ENCODE peak calls at places on chromosomes 5 and 9, in six cellular contexts. One of them, this sample, is unnamed. For H3K9me2, the result is how much of the 10 kb centered on the place peaks cover.

GRCh38 chr5:1205255-1206180 is 4.1 kb downstream of the SLC6A19 start:
- DNase-seq in OCI-LY7: no peak
- DNase-seq in HCT116: no peak
- DNase-seq in PC-3: no peak
- DNase-seq in GM23338: no peak
- DNase-seq in GM23248: no peak
- DNase-seq in this sample: no peak

GRCh38 chr5:151592855-151593408 is 1.8 kb upstream of the FAT2 start:
- DNase-seq in OCI-LY7: no peak
- DNase-seq in HCT116: no peak
- DNase-seq in PC-3: no peak
- DNase-seq in GM23338: no peak
- DNase-seq in GM23248: no peak
- DNase-seq in this sample: no peak

GRCh38 chr5:80069918-80070318 is 34.8 kb downstream of the THBS4 start:
- DNase-seq in OCI-LY7: no peak
- DNase-seq in HCT116: no peak
- DNase-seq in PC-3: no peak
- DNase-seq in GM23338: peak
- DNase-seq in GM23248: peak
- DNase-seq in this sample: no peak

GRCh38 chr5:31452314-31452713 is 79.6 kb downstream of the DROSHA start:
- DNase-seq in OCI-LY7: no peak
- DNase-seq in HCT116: no peak
- DNase-seq in PC-3: no peak
- DNase-seq in GM23338: no peak
- DNase-seq in GM23248: peak
- DNase-seq in this sample: no peak

GRCh38 chr9:126028746-126029145 is 281.6 kb downstream of the PBX3 start:
- DNase-seq in OCI-LY7: no peak
- DNase-seq in HCT116: no peak
- DNase-seq in PC-3: no peak
- DNase-seq in GM23338: no peak
- DNase-seq in GM23248: no peak
- DNase-seq in this sample: no peak

GRCh38 chr9:116342071-116342470 is 188.5 kb downstream of the PAPPA start:
- DNase-seq in OCI-LY7: no peak
- DNase-seq in HCT116: no peak
- DNase-seq in PC-3: no peak
- DNase-seq in GM23338: no peak
- DNase-seq in GM23248: no peak
- DNase-seq in this sample: no peak

GRCh38 chr5:68817696-68818695 is 275.8 kb upstream of the SLC30A5 start:
- DNase-seq in OCI-LY7: no peak
- DNase-seq in HCT116: no peak
- DNase-seq in PC-3: no peak
- DNase-seq in GM23338: peak
- DNase-seq in GM23248: peak
- DNase-seq in this sample: no peak

GRCh38 chr9:129889461-129889935 is 54.2 kb downstream of the USP20 start:
- DNase-seq in OCI-LY7: no peak
- DNase-seq in HCT116: no peak
- DNase-seq in PC-3: no peak
- DNase-seq in GM23338: peak
- DNase-seq in GM23248: no peak
- DNase-seq in this sample: no peak

GRCh38 chr5:173839117-173839713 is 48.9 kb upstream of the CPEB4 start:
- DNase-seq in OCI-LY7: no peak
- DNase-seq in HCT116: no peak
- DNase-seq in PC-3: no peak
- DNase-seq in GM23338: no peak
- DNase-seq in GM23248: no peak
- DNase-seq in this sample: peak

GRCh38 chr5:109485030-109485429 is 75.3 kb upstream of the PJA2 start:
- DNase-seq in OCI-LY7: no peak
- DNase-seq in HCT116: no peak
- DNase-seq in PC-3: no peak
- DNase-seq in GM23338: no peak
- DNase-seq in GM23248: peak
- DNase-seq in this sample: no peak

GRCh38 chr5:137072376-137073174 is 426.6 kb downstream of the SPOCK1 start:
- DNase-seq in OCI-LY7: peak
- DNase-seq in HCT116: no peak
- DNase-seq in PC-3: no peak
- DNase-seq in GM23338: no peak
- DNase-seq in GM23248: peak
- DNase-seq in this sample: no peak

GRCh38 chr9:136679431-136679941 is 7.8 kb downstream of the AGPAT2 start:
- DNase-seq in OCI-LY7: no peak
- DNase-seq in HCT116: no peak
- DNase-seq in PC-3: no peak
- DNase-seq in GM23338: no peak
- DNase-seq in GM23248: no peak
- DNase-seq in this sample: no peak

DNA sequence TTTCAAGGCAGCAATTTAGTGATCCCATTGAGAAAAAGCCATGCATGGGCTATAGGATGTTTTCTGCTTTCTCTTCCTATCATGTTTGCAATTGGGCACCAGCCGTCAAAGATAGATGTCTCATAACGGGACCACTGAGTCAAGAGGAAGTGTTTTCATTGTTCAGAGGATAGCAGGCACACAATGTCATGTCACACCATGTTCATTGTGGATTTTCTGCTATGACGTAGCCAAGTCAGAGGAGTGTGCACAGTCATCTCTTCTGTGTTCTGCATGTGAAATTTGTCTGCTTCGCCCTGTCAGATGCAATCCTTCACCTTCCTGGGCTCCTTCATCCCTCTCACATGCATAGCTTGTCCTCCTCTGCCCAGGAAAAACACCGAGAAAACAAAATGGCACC is 106.0 kb downstream of the CD180 start:
- DNase-seq in OCI-LY7: no peak
- DNase-seq in HCT116: no peak
- DNase-seq in PC-3: no peak
- DNase-seq in GM23338: no peak
- DNase-seq in GM23248: no peak
- DNase-seq in this sample: no peak
- H3K9me2 ChIP-seq in OCI-LY7: under half
- H3K9me2 ChIP-seq in HCT116: under half
- H3K9me2 ChIP-seq in PC-3: under half
- H3K9me2 ChIP-seq in GM23338: under half
- H3K9me2 ChIP-seq in GM23248: under half
- H3K9me2 ChIP-seq in this sample: under half

GRCh38 chr9:93321220-93321610 is 130.3 kb upstream of the FAM120A start:
- DNase-seq in OCI-LY7: no peak
- DNase-seq in HCT116: no peak
- DNase-seq in PC-3: no peak
- DNase-seq in GM23338: no peak
- DNase-seq in GM23248: no peak
- DNase-seq in this sample: no peak
- H3K9me2 ChIP-seq in OCI-LY7: under half
- H3K9me2 ChIP-seq in HCT116: under half
- H3K9me2 ChIP-seq in PC-3: under half
- H3K9me2 ChIP-seq in GM23338: under half
- H3K9me2 ChIP-seq in GM23248: under half
- H3K9me2 ChIP-seq in this sample: under half

GRCh38 chr5:133869675-133869978 is 98.8 kb downstream of the C5orf15 start:
- DNase-seq in OCI-LY7: no peak
- DNase-seq in HCT116: no peak
- DNase-seq in PC-3: peak
- DNase-seq in GM23338: no peak
- DNase-seq in GM23248: peak
- DNase-seq in this sample: no peak
- H3K9me2 ChIP-seq in OCI-LY7: under half
- H3K9me2 ChIP-seq in HCT116: under half
- H3K9me2 ChIP-seq in PC-3: under half
- H3K9me2 ChIP-seq in GM23338: under half
- H3K9me2 ChIP-seq in GM23248: under half
- H3K9me2 ChIP-seq in this sample: under half

GRCh38 chr9:135188681-135189151 is 101.2 kb downstream of the OLFM1 start:
- DNase-seq in OCI-LY7: no peak
- DNase-seq in HCT116: no peak
- DNase-seq in PC-3: no peak
- DNase-seq in GM23338: no peak
- DNase-seq in GM23248: no peak
- DNase-seq in this sample: no peak
- H3K9me2 ChIP-seq in OCI-LY7: under half
- H3K9me2 ChIP-seq in HCT116: under half
- H3K9me2 ChIP-seq in PC-3: under half
- H3K9me2 ChIP-seq in GM23338: under half
- H3K9me2 ChIP-seq in GM23248: under half
- H3K9me2 ChIP-seq in this sample: under half

GRCh38 chr9:6160579-6160978 is 55.0 kb upstream of the IL33 start:
- DNase-seq in OCI-LY7: no peak
- DNase-seq in HCT116: no peak
- DNase-seq in PC-3: no peak
- DNase-seq in GM23338: no peak
- DNase-seq in GM23248: no peak
- DNase-seq in this sample: no peak
- H3K9me2 ChIP-seq in OCI-LY7: under half
- H3K9me2 ChIP-seq in HCT116: under half
- H3K9me2 ChIP-seq in PC-3: under half
- H3K9me2 ChIP-seq in GM23338: under half
- H3K9me2 ChIP-seq in GM23248: under half
- H3K9me2 ChIP-seq in this sample: under half

This sample was measured in PC-9.